ENCODE peak calls at places on chromosomes 12 and 14, in seven cellular contexts. C, I, W, J, U, A and K are unnamed samples.

GRCh38 chr12:74537126-74537706 is 419 bp upstream of the ATXN7L3B start:
- DNase-seq in C (peak; percentile 85), I (no peak), W (peak; percentile 69), J (no peak), U (peak; percentile 50), A (no peak), K (no peak)

GRCh38 chr12:40325349-40325960 is 100.7 kb downstream of the LRRK2 start:
- DNase-seq in C (peak; percentile 75), I (no peak), W (peak; percentile 4), J (no peak), U (peak; percentile 59), A (no peak), K (no peak)

GRCh38 chr14:23183479-23183878 is at the start of gene SLC7A8:
- DNase-seq in C (no peak), I (peak; percentile 34), W (no peak), J (peak; percentile 35), U (peak; percentile 7), A (peak; percentile 74), K (peak; percentile 44)

GRCh38 chr14:60648934-60649814 is at the start of gene SIX1:
- DNase-seq in C (peak; percentile 93), I (peak; percentile 36), W (peak; percentile 95), J (peak; percentile 47), U (peak; percentile 62), A (peak; percentile 54), K (peak; percentile 62)

GRCh38 chr12:43957732-43958131 is 121.9 kb downstream of the TMEM117 start:
- DNase-seq in C (peak; percentile 48), I (peak; percentile 10), W (peak; percentile 67), J (no peak), U (peak; percentile 37), A (no peak), K (no peak)

GRCh38 chr12:85283560-85283959 is 3.5 kb downstream of the ALX1 start:
- DNase-seq in C (peak; percentile 43), I (no peak), W (no peak), J (no peak), U (no peak), A (no peak), K (no peak)

GRCh38 chr14:52473557-52473956 is 78.7 kb downstream of the TXNDC16 start:
- DNase-seq in C (peak; percentile 56), I (no peak), W (peak; percentile 51), J (no peak), U (peak; percentile 28), A (no peak), K (no peak)

GRCh38 chr14:104558231-104559042 is 21.1 kb upstream of the C14orf180 start:
- DNase-seq in C (no peak), I (no peak), W (no peak), J (no peak), U (no peak), A (no peak), K (no peak)

GRCh38 chr12:19002192-19002591 is 127.3 kb upstream of the PLEKHA5 start:
- DNase-seq in C (no peak), I (no peak), W (no peak), J (no peak), U (no peak), A (no peak), K (no peak)

GRCh38 chr14:34722723-34723545 is 8.5 kb upstream of the CFL2 start:
- DNase-seq in C (peak; percentile 70), I (peak; percentile 11), W (peak; percentile 60), J (peak; percentile 21), U (peak; percentile 61), A (no peak), K (no peak)

GRCh38 chr14:69014829-69015259 is 35.7 kb upstream of the ACTN1 start:
- DNase-seq in C (no peak), I (no peak), W (peak; percentile 34), J (no peak), U (no peak), A (no peak), K (no peak)

GRCh38 chr12:4287325-4288290 is 14.0 kb downstream of the CCND2 start:
- DNase-seq in C (no peak), I (no peak), W (no peak), J (no peak), U (no peak), A (no peak), K (no peak)

GRCh38 chr12:34391771-34392581 is 369.7 kb downstream of the ALG10 start:
- DNase-seq in C (no peak), I (no peak), W (no peak), J (no peak), U (no peak), A (peak; percentile 8), K (no peak)

GRCh38 chr12:188910-189621 is 24.9 kb downstream of the SLC6A12 start:
- DNase-seq in C (peak; percentile 58), I (peak; percentile 63), W (peak; percentile 45), J (no peak), U (no peak), A (no peak), K (no peak)

GRCh38 chr12:69056743-69057515 is 124.0 kb upstream of the CPM start:
- DNase-seq in C (no peak), I (no peak), W (peak; percentile 66), J (no peak), U (no peak), A (no peak), K (no peak)

GRCh38 chr12:21697829-21698630 is 40.4 kb upstream of the LDHB start:
- DNase-seq in C (peak; percentile 42), I (no peak), W (peak; percentile 48), J (no peak), U (peak; percentile 31), A (no peak), K (no peak)

GRCh38 chr14:101636081-101636560 is 74.8 kb downstream of the DIO3 start:
- DNase-seq in C (no peak), I (no peak), W (no peak), J (no peak), U (no peak), A (no peak), K (no peak)

GRCh38 chr12:75692883-75693282 is 181.5 kb upstream of the KRR1 start:
- DNase-seq in C (no peak), I (no peak), W (peak; percentile 57), J (no peak), U (no peak), A (no peak), K (no peak)

GRCh38 chr14:77140937-77141591 is 527 bp downstream of the ZDHHC22 start:
- DNase-seq in C (peak; percentile 49), I (no peak), W (peak; percentile 18), J (no peak), U (no peak), A (no peak), K (no peak)

GRCh38 chr12:95733156-95733825 is 57.3 kb downstream of the NTN4 start:
- DNase-seq in C (peak; percentile 37), I (no peak), W (peak; percentile 95), J (no peak), U (no peak), A (no peak), K (no peak)

GRCh38 chr12:131089526-131090253 is 136.0 kb downstream of the ADGRD1 start:
- DNase-seq in C (no peak), I (peak; percentile 5), W (no peak), J (peak; percentile 11), U (no peak), A (peak; percentile 6), K (no peak)

GRCh38 chr12:62934799-62935674 is at the start of gene PPM1H:
- DNase-seq in C (peak; percentile 86), I (peak; percentile 79), W (peak; percentile 11), J (no peak), U (peak; percentile 68), A (peak; percentile 95), K (peak; percentile 84)

GRCh38 chr12:113244015-113244983 is 23.0 kb downstream of the TPCN1 start:
- DNase-seq in C (no peak), I (peak; percentile 71), W (no peak), J (peak; percentile 40), U (no peak), A (peak; percentile 80), K (peak; percentile 86)

GRCh38 chr12:31323466-31324115 is 2.4 kb downstream of the SINHCAF start:
- DNase-seq in C (peak; percentile 41), I (no peak), W (no peak), J (no peak), U (no peak), A (no peak), K (no peak)

GRCh38 chr12:132296063-132296462 is 33.3 kb downstream of the GALNT9 start:
- DNase-seq in C (no peak), I (no peak), W (no peak), J (no peak), U (no peak), A (no peak), K (no peak)

GRCh38 chr12:57759360-57759980 is 4.6 kb downstream of the MARCHF9 start:
- DNase-seq in C (peak; percentile 68), I (no peak), W (no peak), J (no peak), U (no peak), A (peak; percentile 21), K (no peak)

GRCh38 chr12:130449291-130449690 is 111.6 kb downstream of the PIWIL1 start:
- DNase-seq in C (no peak), I (no peak), W (no peak), J (no peak), U (no peak), A (no peak), K (no peak)

DNA sequence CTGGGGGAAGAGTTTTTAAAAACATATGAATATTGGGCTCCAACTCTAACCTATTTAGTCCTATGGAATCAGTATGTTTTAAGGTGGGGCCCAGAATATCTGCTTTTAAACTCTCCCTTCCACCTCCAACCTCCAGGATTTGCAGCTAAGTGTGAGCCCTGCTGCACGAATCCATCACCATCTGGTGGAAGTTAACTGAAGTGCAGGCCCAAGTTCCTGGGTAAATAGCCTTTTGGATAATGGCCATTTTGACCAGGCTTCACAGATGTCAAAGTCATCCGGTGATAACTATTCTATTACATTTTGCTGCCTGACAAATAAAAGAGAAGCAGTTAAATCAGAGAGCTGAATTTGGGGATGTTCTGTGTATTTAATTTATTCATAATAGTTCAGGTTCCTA is 58.1 kb upstream of the RMST start:
- DNase-seq in C (peak; percentile 63), I (no peak), W (peak; percentile 6), J (no peak), U (peak; percentile 10), A (no peak), K (no peak)
- TF ChIP-seq CTCF in C (peak; percentile 44), I (peak; percentile 72), W (peak; percentile 42), J (peak; percentile 58), U (peak; percentile 74), A (peak; percentile 77), K (peak; percentile 5)

GRCh38 chr12:109645708-109646107 is 67.9 kb upstream of the FAM222A start:
- DNase-seq in C (no peak), I (no peak), W (no peak), J (no peak), U (no peak), A (no peak), K (no peak)
- H3K4me3 ChIP-seq in C (no peak overlapping the region), I (no peak overlapping the region), W (no peak overlapping the region), J (no peak overlapping the region), U (no peak overlapping the region), A (no peak overlapping the region), K (no peak overlapping the region)

GRCh38 chr12:7970475-7971252 is 34.7 kb upstream of the SLC2A3 start:
- DNase-seq in C (peak; percentile 95), I (peak; percentile 89), W (peak; percentile 94), J (peak; percentile 70), U (peak; percentile 61), A (peak; percentile 66), K (peak; percentile 91)
- TF ChIP-seq CTCF in C (no peak), I (no peak), W (no peak), J (no peak), U (no peak), A (no peak), K (no peak)

DNA sequence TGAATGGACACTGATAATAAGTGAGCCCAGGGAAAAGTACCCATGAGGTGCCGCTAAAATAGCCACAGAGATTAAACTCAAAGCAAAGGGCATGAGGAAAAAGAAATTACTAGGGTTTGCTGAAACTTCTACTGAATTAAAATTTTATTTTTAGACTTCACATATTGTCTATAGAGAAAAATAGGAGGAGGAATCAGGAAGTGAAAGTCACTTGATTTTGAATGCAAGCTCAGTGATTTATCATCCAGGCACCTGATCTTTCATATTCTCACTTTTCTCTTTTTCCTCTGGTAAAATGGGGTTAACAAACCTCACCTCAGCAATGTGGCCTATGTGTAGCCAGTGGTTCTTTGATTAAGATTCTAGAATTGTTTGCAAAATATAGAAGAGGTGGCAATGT is 479.8 kb downstream of the BCL11B start:
- DNase-seq in C (no peak), I (no peak), W (no peak), J (no peak), U (no peak), A (no peak), K (no peak)
- H3K4me3 ChIP-seq in C (no peak overlapping the region), I (no peak overlapping the region), W (no peak overlapping the region), J (no peak overlapping the region), U (no peak overlapping the region), A (no peak overlapping the region), K (no peak overlapping the region)